ENCODE peak calls at places on chromosomes 6 and 20, in seven cellular contexts. V, M, F, C, J, U and Z are unnamed samples. For H3K4me1, the result is how much of the 10 kb centered on the place peaks cover.

GRCh38 chr20:51767867-51768758 is at the start of gene ATP9A:
- DNase-seq in V (peak), M (no peak), F (peak), C (peak), J (peak), U (no peak), Z (no peak)

GRCh38 chr20:61896058-61896961 is 169.4 kb downstream of the TAF4 start:
- DNase-seq in V (peak), M (peak), F (no peak), C (peak), J (peak), U (peak), Z (peak)

GRCh38 chr6:162798546-162798945 is 70.8 kb downstream of the PACRG start:
- DNase-seq in V (no peak), M (no peak), F (no peak), C (no peak), J (no peak), U (no peak), Z (no peak)

GRCh38 chr20:53557157-53557556 is 36.5 kb downstream of the ZNF217 start:
- DNase-seq in V (no peak), M (no peak), F (no peak), C (no peak), J (no peak), U (no peak), Z (no peak)

GRCh38 chr6:86966271-86966670 is 28.9 kb downstream of the HTR1E start:
- DNase-seq in V (no peak), M (no peak), F (no peak), C (no peak), J (no peak), U (no peak), Z (no peak)

GRCh38 chr6:43144879-43145278 is 26.2 kb upstream of the SRF start:
- DNase-seq in V (no peak), M (no peak), F (no peak), C (no peak), J (no peak), U (no peak), Z (no peak)

GRCh38 chr20:33909331-33909921 is 84.3 kb upstream of the RALY start:
- DNase-seq in V (peak), M (peak), F (no peak), C (no peak), J (no peak), U (peak), Z (no peak)

GRCh38 chr6:49784272-49784671 is 2.8 kb downstream of the PGK2 start:
- DNase-seq in V (no peak), M (no peak), F (no peak), C (no peak), J (no peak), U (no peak), Z (no peak)

GRCh38 chr20:61891916-61892649 is 173.6 kb downstream of the TAF4 start:
- DNase-seq in V (no peak), M (no peak), F (no peak), C (no peak), J (no peak), U (no peak), Z (no peak)

GRCh38 chr6:98547634-98548033 is 286.7 kb upstream of the POU3F2 start:
- DNase-seq in V (no peak), M (no peak), F (no peak), C (no peak), J (peak), U (no peak), Z (no peak)

GRCh38 chr20:1526896-1527295 is 30.6 kb downstream of the SIRPD start:
- DNase-seq in V (no peak), M (no peak), F (no peak), C (no peak), J (no peak), U (no peak), Z (no peak)

GRCh38 chr6:106976270-106976669 is 1.7 kb upstream of the CD24 start:
- DNase-seq in V (no peak), M (no peak), F (no peak), C (peak), J (no peak), U (no peak), Z (no peak)

GRCh38 chr6:39568896-39569295 is 156.3 kb downstream of the KIF6 start:
- DNase-seq in V (no peak), M (no peak), F (no peak), C (no peak), J (no peak), U (no peak), Z (no peak)

GRCh38 chr6:42136508-42137191 is 5.8 kb downstream of the C6orf132 start:
- DNase-seq in V (peak), M (peak), F (no peak), C (peak), J (peak), U (peak), Z (no peak)

GRCh38 chr6:94902974-94903628 is 674.2 kb upstream of the MANEA start:
- DNase-seq in V (no peak), M (peak), F (no peak), C (no peak), J (no peak), U (peak), Z (no peak)

GRCh38 chr6:8644306-8644705 is 209.0 kb upstream of the SLC35B3 start:
- DNase-seq in V (no peak), M (no peak), F (no peak), C (no peak), J (no peak), U (no peak), Z (no peak)

GRCh38 chr20:14553774-14554524 is 216.5 kb upstream of the FLRT3 start:
- DNase-seq in V (no peak), M (peak), F (no peak), C (no peak), J (no peak), U (no peak), Z (no peak)

GRCh38 chr6:42450314-42451145 is 1.2 kb downstream of the TRERF1 start:
- DNase-seq in V (no peak), M (no peak), F (peak), C (peak), J (no peak), U (no peak), Z (no peak)

GRCh38 chr6:24489881-24490280 is 503 bp upstream of the GPLD1 start:
- DNase-seq in V (no peak), M (no peak), F (no peak), C (no peak), J (no peak), U (peak), Z (no peak)

GRCh38 chr6:170129691-170130171 is 161.1 kb downstream of the DLL1 start:
- DNase-seq in V (peak), M (no peak), F (peak), C (peak), J (peak), U (no peak), Z (no peak)

GRCh38 chr6:29092957-29093356 is 5.8 kb upstream of the OR2B3 start:
- DNase-seq in V (no peak), M (no peak), F (no peak), C (no peak), J (no peak), U (no peak), Z (no peak)

GRCh38 chr20:63060057-63060991 is 53.6 kb upstream of the BHLHE23 start:
- DNase-seq in V (no peak), M (no peak), F (peak), C (no peak), J (peak), U (no peak), Z (no peak)

GRCh38 chr6:160919713-160920112 is 71.9 kb upstream of the MAP3K4 start:
- DNase-seq in V (no peak), M (peak), F (no peak), C (no peak), J (no peak), U (peak), Z (no peak)

GRCh38 chr20:3238616-3239025 is 369 bp downstream of the SLC4A11 start:
- DNase-seq in V (peak), M (no peak), F (no peak), C (peak), J (no peak), U (no peak), Z (no peak)

GRCh38 chr20:32880635-32881034 is 21.9 kb downstream of the EFCAB8 start:
- DNase-seq in V (no peak), M (no peak), F (no peak), C (no peak), J (no peak), U (no peak), Z (no peak)

GRCh38 chr20:41631826-41632225 is 13.6 kb upstream of the CHD6 start:
- DNase-seq in V (no peak), M (no peak), F (no peak), C (no peak), J (no peak), U (no peak), Z (peak)

GRCh38 chr6:107662333-107662732 is 161.8 kb downstream of the SCML4 start:
- DNase-seq in V (no peak), M (no peak), F (no peak), C (no peak), J (no peak), U (no peak), Z (no peak)

GRCh38 chr20:34713194-34713943 is 9.2 kb downstream of the TP53INP2 start:
- DNase-seq in V (no peak), M (peak), F (no peak), C (no peak), J (peak), U (peak), Z (no peak)

GRCh38 chr6:474454-475185 is 83.1 kb downstream of the IRF4 start:
- DNase-seq in V (peak), M (no peak), F (no peak), C (peak), J (peak), U (no peak), Z (peak)

GRCh38 chr20:36861875-36862801 is 13.8 kb upstream of the TLDC2 start:
- DNase-seq in V (peak), M (peak), F (peak), C (peak), J (peak), U (peak), Z (peak)

GRCh38 chr6:727796-728195 is 34.9 kb upstream of the EXOC2 start:
- DNase-seq in V (no peak), M (no peak), F (no peak), C (no peak), J (no peak), U (no peak), Z (no peak)

GRCh38 chr6:41489284-41489851 is 56.8 kb upstream of the FOXP4 start:
- DNase-seq in V (no peak), M (no peak), F (no peak), C (no peak), J (peak), U (no peak), Z (peak)

GRCh38 chr6:151118453-151119123 is 121.2 kb upstream of the AKAP12 start:
- DNase-seq in V (no peak), M (no peak), F (no peak), C (no peak), J (no peak), U (peak), Z (no peak)

GRCh38 chr6:140979642-140980091 is 1153.1 kb upstream of the GJE1 start:
- DNase-seq in V (no peak), M (no peak), F (no peak), C (no peak), J (no peak), U (no peak), Z (peak)

GRCh38 chr6:20819774-20820400 is 285.6 kb downstream of the CDKAL1 start:
- DNase-seq in V (no peak), M (no peak), F (no peak), C (no peak), J (no peak), U (no peak), Z (no peak)
- TF ChIP-seq EP300 in V (no peak), M (no peak), F (no peak), C (no peak), J (no peak), U (no peak), Z (no peak)

GRCh38 chr20:47318596-47319516 is 37.6 kb downstream of the ZMYND8 start:
- DNase-seq in V (peak), M (peak), F (peak), C (peak), J (peak), U (peak), Z (peak)

GRCh38 chr20:47319517-47320252 is 36.8 kb downstream of the ZMYND8 start:
- DNase-seq in V (peak), M (no peak), F (peak), C (peak), J (no peak), U (no peak), Z (no peak)

GRCh38 chr20:47317127-47317895 is 39.2 kb downstream of the ZMYND8 start:
- DNase-seq in V (peak), M (peak), F (peak), C (peak), J (no peak), U (peak), Z (peak)

GRCh38 chr20:47316776-47317126 is 39.7 kb downstream of the ZMYND8 start:
- DNase-seq in V (no peak), M (no peak), F (no peak), C (no peak), J (no peak), U (no peak), Z (no peak)

GRCh38 chr20:47318027-47318595 is 38.4 kb downstream of the ZMYND8 start:
- DNase-seq in V (no peak), M (peak), F (peak), C (peak), J (no peak), U (peak), Z (no peak)
- H3K27ac ChIP-seq in V (peak), M (peak), F (peak), C (peak), J (peak), U (peak), Z (peak)

DNA sequence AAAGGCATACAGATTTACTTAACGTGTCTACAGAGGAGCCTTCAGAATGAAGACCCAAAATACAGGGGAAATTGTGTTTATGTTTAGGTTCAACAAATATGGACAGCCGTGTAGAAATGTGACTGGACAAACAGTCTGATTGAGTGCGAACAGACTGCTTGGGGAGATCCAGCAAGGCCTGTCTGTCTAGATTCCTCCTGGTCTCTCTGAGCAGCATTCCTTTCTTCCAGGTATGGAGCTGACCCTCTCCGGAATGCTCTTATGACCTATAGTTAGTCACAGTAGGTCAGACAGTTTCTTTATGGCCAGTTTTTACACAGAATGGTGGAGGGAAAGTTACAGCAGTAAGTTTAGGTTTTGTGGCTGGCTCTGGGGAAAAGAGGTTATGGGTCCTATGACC is 9.0 kb downstream of the RIN2 start:
- DNase-seq in V (no peak), M (no peak), F (no peak), C (no peak), J (no peak), U (no peak), Z (no peak)
- H3K4me1 ChIP-seq in V (under half), M (under half), F (under half), C (under half), J (under half), U (under half), Z (under half)

GRCh38 chr20:10636326-10636818 is 37.4 kb downstream of the JAG1 start:
- DNase-seq in V (no peak), M (no peak), F (no peak), C (no peak), J (no peak), U (peak), Z (no peak)

GRCh38 chr20:10635476-10636208 is 38.2 kb downstream of the JAG1 start:
- DNase-seq in V (no peak), M (no peak), F (no peak), C (no peak), J (no peak), U (no peak), Z (no peak)

GRCh38 chr20:10633708-10634107 is 40.1 kb downstream of the JAG1 start:
- DNase-seq in V (no peak), M (no peak), F (no peak), C (no peak), J (no peak), U (no peak), Z (no peak)

GRCh38 chr20:10634190-10634589 is 39.6 kb downstream of the JAG1 start:
- DNase-seq in V (no peak), M (no peak), F (no peak), C (no peak), J (no peak), U (no peak), Z (no peak)

GRCh38 chr20:10634683-10635411 is 39.0 kb downstream of the JAG1 start:
- DNase-seq in V (no peak), M (no peak), F (no peak), C (no peak), J (no peak), U (no peak), Z (no peak)
- TF ChIP-seq EP300 in V (no peak), M (no peak), F (no peak), C (no peak), J (no peak), U (no peak), Z (peak)

DNA sequence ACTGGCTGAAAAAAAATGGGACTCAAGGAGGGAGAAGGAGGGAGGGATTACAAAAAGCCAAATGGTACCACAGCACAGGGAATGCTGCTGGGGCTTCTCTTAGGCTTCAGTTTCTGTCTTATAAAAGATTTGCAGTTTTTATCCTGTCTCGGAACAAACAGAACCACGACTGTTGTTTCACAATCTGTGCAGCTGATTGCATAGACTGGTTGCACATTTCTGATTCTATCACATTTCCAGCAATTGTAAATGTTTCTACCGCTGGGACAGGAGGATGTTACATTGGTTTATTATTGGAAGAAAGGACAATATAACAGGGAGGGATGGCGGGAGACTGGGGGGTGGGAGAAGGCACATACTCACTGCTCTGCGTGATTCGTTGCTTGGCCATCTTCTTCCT is 73.5 kb upstream of the ARID1B start:
- DNase-seq in V (no peak), M (no peak), F (no peak), C (no peak), J (no peak), U (no peak), Z (no peak)
- H3K27ac ChIP-seq in V (no peak), M (no peak), F (no peak), C (no peak), J (no peak), U (no peak), Z (no peak)

GRCh38 chr20:47792021-47792618 is 6.8 kb upstream of the SULF2 start:
- DNase-seq in V (no peak), M (peak), F (peak), C (peak), J (no peak), U (no peak), Z (peak)

GRCh38 chr20:47791084-47791599 is 5.9 kb upstream of the SULF2 start:
- DNase-seq in V (no peak), M (no peak), F (no peak), C (no peak), J (no peak), U (no peak), Z (no peak)

GRCh38 chr20:47788741-47789080 is 3.4 kb upstream of the SULF2 start:
- DNase-seq in V (no peak), M (no peak), F (no peak), C (no peak), J (no peak), U (no peak), Z (no peak)

GRCh38 chr20:47789081-47789998 is 4.1 kb upstream of the SULF2 start:
- DNase-seq in V (no peak), M (no peak), F (no peak), C (no peak), J (peak), U (no peak), Z (no peak)

DNA sequence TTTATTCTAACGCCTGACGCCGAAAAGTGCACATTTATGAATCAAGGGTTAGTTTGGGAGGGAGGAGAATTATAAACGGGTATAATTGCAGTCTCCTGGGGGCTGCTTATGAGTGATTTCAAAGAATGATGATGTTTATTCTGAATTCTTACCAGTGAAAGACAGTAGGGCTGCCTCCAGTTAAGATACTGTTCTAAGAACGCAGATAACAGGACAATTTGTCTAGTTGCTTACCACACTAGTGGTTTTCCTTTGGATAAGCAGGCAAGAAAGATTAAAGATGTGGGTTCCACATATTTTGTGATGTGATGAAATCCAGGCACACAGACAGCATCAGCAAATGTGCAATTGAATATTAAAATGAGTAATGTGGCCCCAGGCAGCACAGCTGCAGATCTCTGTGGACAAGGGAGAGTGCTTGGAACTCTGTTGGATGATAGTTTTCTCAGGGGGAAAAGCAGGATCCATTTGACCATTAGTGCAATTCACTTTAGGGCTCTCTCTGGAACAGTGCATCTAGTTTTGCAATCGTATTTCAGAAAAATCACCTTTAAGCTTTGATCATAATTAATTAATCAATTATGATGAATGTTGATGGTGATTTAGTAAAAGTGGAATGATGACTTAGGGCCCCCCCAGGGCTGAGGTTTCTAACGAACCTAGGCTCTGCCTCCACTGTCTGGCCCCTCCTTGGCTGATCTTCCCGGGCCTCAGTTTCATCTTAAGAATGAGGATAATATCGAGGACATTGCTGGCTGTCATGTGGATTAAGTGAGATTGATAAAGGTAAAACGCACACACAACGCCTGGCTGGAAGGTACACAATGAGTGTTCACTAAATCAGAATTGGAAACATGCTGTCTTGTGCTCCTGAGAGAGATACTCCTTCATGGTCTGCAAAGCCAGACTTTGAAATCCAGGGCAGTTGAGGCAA is 5.0 kb upstream of the SULF2 start:
- DNase-seq in V (no peak), M (no peak), F (no peak), C (no peak), J (peak), U (no peak), Z (no peak)
- H3K4me1 ChIP-seq in V (under half), M (under half), F (half or more), C (under half), J (under half), U (under half), Z (under half)